ENCODE peak calls at places on chromosomes 16 and 17, in nine cellular contexts. L is NCI-H1436; P is AG04450; X is activated gamma-delta T cell treated with anti-CD3 and anti-CD28 coated beads, Interleukin-2, amount 50 U/mL, for 16 hours; A is NCI-H82; V is non-pigmented ciliary epithelial cell; R is upper lobe of right lung; Y is NCI-H1092 treated with DMSO at 0.1 percent for 48 hours; O is sigmoid colon. B is an unnamed sample.

GRCh38 chr16:85665929-85666328 is 22.8 kb downstream of the GINS2 start:
- DNase-seq in L (no peak), P (no peak), X (no peak), A (no peak), V (no peak), R (no peak), Y (no peak), O (peak), B (no peak)

GRCh38 chr17:76266244-76266938 is 1.2 kb downstream of the UBALD2 start:
- DNase-seq in L (no peak), P (no peak), X (no peak), A (peak), V (no peak), R (no peak), Y (no peak), O (no peak), B (no peak)

GRCh38 chr17:5741810-5742209 is 157.5 kb upstream of the NLRP1 start:
- DNase-seq in L (no peak), P (no peak), X (no peak), A (peak), V (no peak), R (no peak), Y (no peak), O (no peak), B (no peak)

GRCh38 chr17:60640503-60640902 is 37.1 kb upstream of the BCAS3 start:
- DNase-seq in L (no peak), P (no peak), X (no peak), A (peak), V (no peak), R (no peak), Y (no peak), O (no peak), B (no peak)

GRCh38 chr17:73262676-73263642 is 1.3 kb upstream of the CPSF4L start:
- DNase-seq in L (no peak), P (no peak), X (no peak), A (peak), V (no peak), R (no peak), Y (no peak), O (peak), B (no peak)

GRCh38 chr16:86550281-86550680 is 4.8 kb downstream of the MTHFSD start:
- DNase-seq in L (no peak), P (no peak), X (no peak), A (no peak), V (no peak), R (no peak), Y (no peak), O (peak), B (no peak)

GRCh38 chr16:18783430-18784341 is 6.4 kb downstream of the RPS15A start:
- DNase-seq in L (no peak), P (no peak), X (no peak), A (no peak), V (no peak), R (no peak), Y (no peak), O (no peak), B (no peak)

GRCh38 chr16:53129281-53130192 is 74.7 kb downstream of the CHD9 start:
- DNase-seq in L (no peak), P (peak), X (no peak), A (no peak), V (no peak), R (no peak), Y (peak), O (no peak), B (peak)